ENCODE peak calls at places on chromosomes 4 and X, in four cellular contexts. W is IMR-90, Y is neural progenitor cell, N is K562. P is an unnamed sample.

GRCh38 chr4:1374706-1375045 is 27.7 kb downstream of the UVSSA start:
- DNase-seq in W (no peak), Y (no peak), N (no peak), P (no peak)

GRCh38 chr4:55727746-55728145 is 91.6 kb upstream of the NMU start:
- DNase-seq in W (no peak), Y (no peak), N (no peak), P (no peak)

GRCh38 chr4:6641971-6642320 is 1.5 kb downstream of the MRFAP1 start:
- DNase-seq in W (peak), Y (peak), N (no peak), P (no peak)

GRCh38 chr4:188110741-188111458 is 1.5 kb upstream of the TRIML2 start:
- DNase-seq in W (peak), Y (no peak), N (no peak), P (no peak)

GRCh38 chrX:110477593-110478228 is 119.1 kb downstream of the RTL9 start:
- DNase-seq in W (no peak), Y (no peak), N (no peak), P (peak)

GRCh38 chr4:159455675-159456235 is 352.9 kb downstream of the RAPGEF2 start:
- DNase-seq in W (peak), Y (peak), N (peak), P (peak)

GRCh38 chrX:118807151-118808017 is 16.2 kb upstream of the ZCCHC12 start:
- DNase-seq in W (peak), Y (peak), N (peak), P (peak)

GRCh38 chrX:41110801-41111625 is 25.8 kb downstream of the USP9X start:
- DNase-seq in W (peak), Y (peak), N (no peak), P (peak)

GRCh38 chr4:5638976-5639375 is 69.4 kb downstream of the EVC2 start:
- DNase-seq in W (peak), Y (no peak), N (no peak), P (no peak)

GRCh38 chr4:119040711-119041185 is 94.9 kb upstream of the MYOZ2 start:
- DNase-seq in W (peak), Y (peak), N (no peak), P (peak)

DNA sequence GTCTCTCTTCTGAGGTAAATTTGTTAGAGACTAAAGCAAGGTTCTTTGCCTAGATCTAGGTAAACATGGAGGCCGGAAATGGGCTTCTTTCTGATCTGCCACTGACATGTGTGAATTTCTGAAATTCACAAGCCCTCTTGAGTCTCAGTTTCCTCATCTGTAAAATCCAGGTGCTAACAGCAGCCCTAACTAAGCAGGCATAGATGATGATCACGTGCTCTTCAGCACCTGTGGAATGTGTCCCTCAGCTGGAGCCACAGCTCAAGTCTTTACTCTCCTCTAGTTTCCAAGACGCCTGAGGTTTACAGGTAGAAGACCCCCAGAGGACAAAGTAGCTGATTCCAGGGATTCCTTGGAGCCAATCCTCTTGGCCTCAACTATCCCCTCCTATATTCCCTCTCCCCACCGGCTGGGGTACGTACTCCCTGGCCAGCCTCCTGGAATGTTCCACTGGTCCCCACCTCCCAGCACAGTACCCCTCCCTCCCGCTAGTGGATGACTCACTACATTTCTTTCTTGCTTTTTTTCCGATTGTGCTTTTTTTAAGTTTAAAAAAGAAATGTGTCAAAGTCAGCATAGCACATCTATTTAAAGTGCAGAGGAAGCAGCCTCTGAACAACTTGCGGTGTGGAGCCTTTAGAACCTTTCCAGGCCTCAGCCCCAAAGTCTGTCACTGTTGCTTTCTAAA is 98.5 kb downstream of the PHKA2 start:
- DNase-seq in W (peak), Y (no peak), N (no peak), P (no peak)
- H3K9ac ChIP-seq in W (peak), Y (no peak), N (no peak), P (no peak)

GRCh38 chr4:137063961-137064360 is 468.3 kb downstream of the PCDH18 start:
- DNase-seq in W (peak), Y (no peak), N (no peak), P (no peak)

GRCh38 chr4:137065306-137065705 is 467.0 kb downstream of the PCDH18 start:
- DNase-seq in W (peak), Y (no peak), N (no peak), P (no peak)

GRCh38 chr4:137070614-137071013 is 461.7 kb downstream of the PCDH18 start:
- DNase-seq in W (no peak), Y (peak), N (no peak), P (peak)

GRCh38 chr4:137069473-137069872 is 462.8 kb downstream of the PCDH18 start:
- DNase-seq in W (no peak), Y (no peak), N (no peak), P (no peak)
- TF ChIP-seq CTCF in W (no peak), Y (peak), N (no peak), P (peak)

DNA sequence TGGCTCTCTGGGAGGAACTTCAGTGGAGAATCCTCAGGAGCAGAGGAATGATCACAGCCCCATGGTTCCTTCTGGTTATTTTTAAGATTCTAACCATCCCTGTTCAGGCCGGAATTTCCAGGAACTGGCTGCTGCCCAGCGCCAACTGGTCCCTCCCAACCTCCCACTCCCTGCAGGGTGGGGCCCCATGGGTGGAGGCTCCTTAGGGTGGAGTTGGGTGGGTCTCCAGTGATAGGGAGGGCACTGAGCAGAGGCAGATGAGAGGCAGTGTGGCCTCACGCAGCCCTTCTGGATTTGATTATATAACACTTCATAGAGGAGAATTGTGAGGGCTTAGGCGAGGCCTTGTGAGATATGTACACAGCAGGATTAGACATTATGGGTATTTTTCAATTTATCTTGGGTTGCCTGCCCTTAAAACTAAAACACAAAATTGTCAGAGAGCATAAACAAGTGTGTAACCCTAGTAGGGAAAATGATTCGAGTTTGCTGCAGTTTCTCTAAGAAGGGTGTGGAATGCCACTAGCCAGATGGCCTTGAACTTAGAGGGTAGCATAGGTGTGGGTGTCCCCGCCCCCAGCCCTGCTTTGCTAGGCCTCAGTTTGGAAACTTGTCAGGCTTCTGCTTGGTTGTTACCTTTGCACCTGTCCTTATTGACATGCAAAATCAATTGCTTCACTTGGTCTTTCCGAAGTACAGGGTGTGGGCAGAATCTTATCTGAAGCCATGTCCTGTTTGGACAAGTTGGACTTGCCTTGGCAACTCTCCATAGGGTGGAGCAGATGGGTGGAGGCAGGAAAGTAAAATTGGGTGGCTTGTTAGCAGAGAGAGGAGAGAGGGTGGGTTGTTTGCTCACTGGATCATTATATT is 9.3 kb downstream of the KLF3 start:
- DNase-seq in W (no peak), Y (no peak), N (peak), P (peak)
- H3K9ac ChIP-seq in W (no peak), Y (no peak), N (peak), P (no peak)

GRCh38 chrX:7131621-7132020 is 15.9 kb upstream of the STS start:
- DNase-seq in W (no peak), Y (no peak), N (no peak), P (no peak)

GRCh38 chrX:7127058-7127457 is 20.5 kb upstream of the STS start:
- DNase-seq in W (no peak), Y (no peak), N (no peak), P (no peak)

GRCh38 chrX:7133036-7133412 is 14.5 kb upstream of the STS start:
- DNase-seq in W (peak), Y (no peak), N (peak), P (peak)

GRCh38 chrX:7132335-7133035 is 15.0 kb upstream of the STS start:
- DNase-seq in W (peak), Y (peak), N (peak), P (peak)
- TF ChIP-seq CTCF in W (peak), Y (peak), N (peak), P (peak)

GRCh38 chr4:173448103-173448502 is 49.2 kb upstream of the SCRG1 start:
- DNase-seq in W (peak), Y (no peak), N (no peak), P (no peak)
- H3K9ac ChIP-seq in W (no peak), Y (no peak), N (no peak), P (no peak)

P was measured in endodermal cell.